ENCODE peak calls at places on chromosomes 13 and 19, in six cellular contexts. L is H4; H is transverse colon; F is CD8-positive, alpha-beta memory T cell; G is AG04450; S is fibroblast of lung. U is an unnamed sample.

GRCh38 chr13:97067342-97067895 is 73.1 kb upstream of the OXGR1 start:
- DNase-seq in L (no peak), H (no peak), F (no peak), G (no peak), S (peak; percentile 48), U (no peak)

GRCh38 chr19:32253683-32254020 is 91.8 kb upstream of the ZNF507 start:
- DNase-seq in L (no peak), H (no peak), F (no peak), G (no peak), S (no peak), U (no peak)

GRCh38 chr13:67229438-67230242 is 496 bp downstream of the PCDH9 start:
- DNase-seq in L (no peak), H (no peak), F (no peak), G (no peak), S (peak; percentile 28), U (peak; percentile 13)

GRCh38 chr19:39819786-39820185 is 14.2 kb downstream of the DYRK1B start:
- DNase-seq in L (no peak), H (no peak), F (no peak), G (no peak), S (no peak), U (no peak)

GRCh38 chr19:32708457-32708856 is 11.1 kb upstream of the TDRD12 start:
- DNase-seq in L (no peak), H (no peak), F (no peak), G (no peak), S (no peak), U (peak; percentile 38)

GRCh38 chr19:5799247-5800241 is 5.3 kb upstream of the NRTN start:
- DNase-seq in L (no peak), H (no peak), F (no peak), G (no peak), S (no peak), U (no peak)

GRCh38 chr13:75687145-75687763 is 51.1 kb downstream of the LMO7 start:
- DNase-seq in L (peak; percentile 16), H (no peak), F (no peak), G (no peak), S (peak; percentile 43), U (no peak)

GRCh38 chr13:44046428-44046827 is 166.7 kb downstream of the LACC1 start:
- DNase-seq in L (no peak), H (no peak), F (no peak), G (no peak), S (no peak), U (no peak)

GRCh38 chr19:5828661-5829566 is 10.6 kb downstream of the FUT6 start:
- DNase-seq in L (no peak), H (peak; percentile 58), F (no peak), G (no peak), S (no peak), U (no peak)

GRCh38 chr19:55461259-55461973 is at the start of gene ISOC2:
- DNase-seq in L (peak; percentile 100), H (peak; percentile 100), F (peak; percentile 100), G (peak; percentile 99), S (peak; percentile 100), U (peak; percentile 100)

GRCh38 chr13:112686987-112687386 is 2.9 kb upstream of the ATP11A start:
- DNase-seq in L (no peak), H (no peak), F (no peak), G (no peak), S (no peak), U (no peak)

GRCh38 chr13:24127116-24127631 is 33.3 kb upstream of the SPATA13 start:
- DNase-seq in L (no peak), H (peak; percentile 65), F (no peak), G (no peak), S (peak; percentile 31), U (no peak)

GRCh38 chr13:101915333-101915732 is 462.9 kb downstream of the ITGBL1 start:
- DNase-seq in L (no peak), H (no peak), F (no peak), G (no peak), S (no peak), U (no peak)

GRCh38 chr19:6091771-6092291 is 18.5 kb downstream of the RFX2 start:
- DNase-seq in L (no peak), H (peak; percentile 50), F (no peak), G (no peak), S (peak; percentile 67), U (no peak)

GRCh38 chr13:85853161-85853894 is 54.1 kb upstream of the SLITRK6 start:
- DNase-seq in L (no peak), H (no peak), F (no peak), G (no peak), S (no peak), U (no peak)

GRCh38 chr19:3366104-3366760 is at the start of gene NFIC:
- DNase-seq in L (peak; percentile 82), H (peak; percentile 71), F (peak; percentile 20), G (no peak), S (peak; percentile 84), U (no peak)

GRCh38 chr13:33678906-33679657 is 138.9 kb upstream of the RFC3 start:
- DNase-seq in L (peak; percentile 57), H (peak; percentile 62), F (peak; percentile 30), G (no peak), S (peak; percentile 84), U (peak; percentile 85)

GRCh38 chr19:17074628-17075034 is 621 bp downstream of the HAUS8 start:
- DNase-seq in L (no peak), H (no peak), F (no peak), G (no peak), S (no peak), U (no peak)

GRCh38 chr19:55319786-55320185 is 5.4 kb downstream of the TMEM150B start:
- DNase-seq in L (no peak), H (no peak), F (no peak), G (no peak), S (peak; percentile 30), U (no peak)

GRCh38 chr13:27128825-27129627 is 42.6 kb downstream of the USP12 start:
- DNase-seq in L (no peak), H (no peak), F (no peak), G (no peak), S (peak; percentile 27), U (no peak)

GRCh38 chr13:23656637-23657036 is 86.4 kb downstream of the TNFRSF19 start:
- DNase-seq in L (no peak), H (no peak), F (no peak), G (peak; percentile 84), S (peak; percentile 95), U (no peak)

GRCh38 chr19:40663712-40664692 is 26.4 kb downstream of the NUMBL start:
- DNase-seq in L (no peak), H (no peak), F (no peak), G (no peak), S (peak; percentile 61), U (peak; percentile 66)

GRCh38 chr13:37442996-37443395 is 155.6 kb downstream of the POSTN start:
- DNase-seq in L (no peak), H (no peak), F (no peak), G (no peak), S (no peak), U (no peak)

GRCh38 chr19:41927810-41928192 is 448 bp downstream of the ERFL start:
- DNase-seq in L (no peak), H (peak; percentile 39), F (no peak), G (no peak), S (no peak), U (no peak)

GRCh38 chr19:49157445-49158224 is at the start of gene TRPM4:
- DNase-seq in L (peak; percentile 75), H (peak; percentile 95), F (peak; percentile 8), G (no peak), S (peak; percentile 68), U (peak; percentile 84)

GRCh38 chr19:6491802-6492592 is 10.1 kb downstream of the TUBB4A start:
- DNase-seq in L (no peak), H (no peak), F (no peak), G (no peak), S (no peak), U (no peak)

GRCh38 chr19:52786078-52786463 is 520 bp downstream of the ZNF600 start:
- DNase-seq in L (no peak), H (peak; percentile 24), F (no peak), G (no peak), S (no peak), U (no peak)

GRCh38 chr19:38135150-38135998 is 88.6 kb downstream of the DPF1 start:
- DNase-seq in L (no peak), H (no peak), F (no peak), G (no peak), S (no peak), U (no peak)

GRCh38 chr19:35431147-35431807 is 16.8 kb upstream of the FFAR2 start:
- DNase-seq in L (no peak), H (no peak), F (no peak), G (no peak), S (no peak), U (no peak)

U was measured in A549.